ENCODE peak calls at places on chromosomes 3 and 15, in ten cellular contexts. One of them, this sample, is unnamed.

GRCh38 chr3:5021571-5022092 is 42.4 kb downstream of the BHLHE40 start:
- DNase-seq in hepatocyte: no peak
- DNase-seq in tibial artery: no peak
- DNase-seq in substantia nigra: no peak
- DNase-seq in transverse colon: no peak
- DNase-seq in GM23248: peak; percentile 92
- DNase-seq in naive thymus-derived CD4-positive, alpha-beta T cell: no peak
- DNase-seq in left ventricle myocardium inferior: no peak
- DNase-seq in tibial nerve: no peak
- DNase-seq in right cardiac atrium: no peak
- DNase-seq in this sample: no peak

GRCh38 chr3:80688814-80689213 is 921.0 kb upstream of the ROBO1 start:
- DNase-seq in tibial artery: no peak
- DNase-seq in left ventricle myocardium inferior: no peak
- DNase-seq in GM23248: peak; percentile 44
- DNase-seq in tibial nerve: no peak
- DNase-seq in naive thymus-derived CD4-positive, alpha-beta T cell: no peak
- DNase-seq in substantia nigra: no peak
- DNase-seq in right cardiac atrium: no peak
- DNase-seq in transverse colon: no peak
- DNase-seq in hepatocyte: peak; percentile 32
- DNase-seq in this sample: no peak

GRCh38 chr15:60795889-60796288 is 316.9 kb upstream of the ICE2 start:
- DNase-seq in substantia nigra: no peak
- DNase-seq in GM23248: no peak
- DNase-seq in left ventricle myocardium inferior: no peak
- DNase-seq in hepatocyte: no peak
- DNase-seq in transverse colon: no peak
- DNase-seq in right cardiac atrium: no peak
- DNase-seq in tibial nerve: no peak
- DNase-seq in naive thymus-derived CD4-positive, alpha-beta T cell: no peak
- DNase-seq in tibial artery: no peak
- DNase-seq in this sample: no peak

GRCh38 chr15:74954515-74954914 is 2.1 kb downstream of the RPP25 start:
- DNase-seq in transverse colon: no peak
- DNase-seq in naive thymus-derived CD4-positive, alpha-beta T cell: no peak
- DNase-seq in hepatocyte: peak; percentile 86
- DNase-seq in substantia nigra: no peak
- DNase-seq in right cardiac atrium: peak; percentile 81
- DNase-seq in left ventricle myocardium inferior: peak; percentile 37
- DNase-seq in tibial artery: no peak
- DNase-seq in tibial nerve: no peak
- DNase-seq in GM23248: peak; percentile 52
- DNase-seq in this sample: no peak

GRCh38 chr3:99933971-99934750 is 116.5 kb downstream of the CMSS1 start:
- DNase-seq in right cardiac atrium: no peak
- DNase-seq in GM23248: no peak
- DNase-seq in naive thymus-derived CD4-positive, alpha-beta T cell: no peak
- DNase-seq in tibial artery: no peak
- DNase-seq in transverse colon: no peak
- DNase-seq in hepatocyte: no peak
- DNase-seq in substantia nigra: no peak
- DNase-seq in tibial nerve: no peak
- DNase-seq in left ventricle myocardium inferior: no peak
- DNase-seq in this sample: no peak

GRCh38 chr15:77144492-77145070 is 73.7 kb upstream of the TSPAN3 start:
- DNase-seq in right cardiac atrium: no peak
- DNase-seq in tibial artery: no peak
- DNase-seq in substantia nigra: no peak
- DNase-seq in naive thymus-derived CD4-positive, alpha-beta T cell: no peak
- DNase-seq in left ventricle myocardium inferior: no peak
- DNase-seq in transverse colon: no peak
- DNase-seq in hepatocyte: peak; percentile 13
- DNase-seq in GM23248: peak; percentile 93
- DNase-seq in tibial nerve: no peak
- DNase-seq in this sample: no peak

GRCh38 chr15:43471975-43472374 is 21.0 kb downstream of the TP53BP1 start:
- DNase-seq in tibial nerve: no peak
- DNase-seq in GM23248: no peak
- DNase-seq in substantia nigra: no peak
- DNase-seq in transverse colon: no peak
- DNase-seq in naive thymus-derived CD4-positive, alpha-beta T cell: no peak
- DNase-seq in left ventricle myocardium inferior: no peak
- DNase-seq in right cardiac atrium: no peak
- DNase-seq in tibial artery: no peak
- DNase-seq in hepatocyte: no peak
- DNase-seq in this sample: no peak

GRCh38 chr3:134197681-134198261 is 52.9 kb downstream of the RYK start:
- DNase-seq in right cardiac atrium: no peak
- DNase-seq in substantia nigra: no peak
- DNase-seq in naive thymus-derived CD4-positive, alpha-beta T cell: no peak
- DNase-seq in transverse colon: no peak
- DNase-seq in left ventricle myocardium inferior: no peak
- DNase-seq in tibial artery: no peak
- DNase-seq in GM23248: peak; percentile 83
- DNase-seq in hepatocyte: peak; percentile 63
- DNase-seq in tibial nerve: no peak
- DNase-seq in this sample: peak; percentile 4

GRCh38 chr3:158430448-158430847 is 140.5 kb upstream of the MLF1 start:
- DNase-seq in transverse colon: no peak
- DNase-seq in substantia nigra: no peak
- DNase-seq in tibial nerve: no peak
- DNase-seq in left ventricle myocardium inferior: no peak
- DNase-seq in GM23248: no peak
- DNase-seq in tibial artery: no peak
- DNase-seq in naive thymus-derived CD4-positive, alpha-beta T cell: no peak
- DNase-seq in hepatocyte: no peak
- DNase-seq in right cardiac atrium: no peak
- DNase-seq in this sample: no peak

GRCh38 chr3:195580733-195581443 is 2.9 kb downstream of the APOD start:
- DNase-seq in tibial nerve: no peak
- DNase-seq in left ventricle myocardium inferior: no peak
- DNase-seq in naive thymus-derived CD4-positive, alpha-beta T cell: no peak
- DNase-seq in right cardiac atrium: no peak
- DNase-seq in tibial artery: no peak
- DNase-seq in transverse colon: no peak
- DNase-seq in substantia nigra: no peak
- DNase-seq in hepatocyte: no peak
- DNase-seq in GM23248: peak; percentile 83
- DNase-seq in this sample: peak; percentile 20

DNA sequence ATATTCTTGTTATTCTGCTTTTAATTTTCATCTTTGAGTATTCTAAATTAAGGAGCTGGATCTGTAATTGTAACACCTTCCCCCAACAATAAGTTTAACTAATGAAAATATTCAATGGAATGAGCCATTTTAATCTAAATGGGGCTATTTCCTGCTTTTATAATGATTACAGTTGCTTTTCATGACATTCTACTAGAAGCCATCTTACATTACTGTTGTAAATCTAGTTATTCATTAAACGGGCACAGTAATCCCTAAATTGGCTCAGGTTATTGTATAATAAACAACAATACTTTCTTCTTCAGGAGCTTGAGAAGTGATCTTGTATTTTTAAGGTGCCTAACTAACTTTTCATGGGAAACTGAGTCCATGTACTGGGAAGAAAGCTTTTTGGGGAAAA is 8.5 kb downstream of the FLNB start:
- DNase-seq in tibial nerve: no peak
- DNase-seq in naive thymus-derived CD4-positive, alpha-beta T cell: no peak
- DNase-seq in GM23248: no peak
- DNase-seq in tibial artery: no peak
- DNase-seq in transverse colon: no peak
- DNase-seq in right cardiac atrium: no peak
- DNase-seq in left ventricle myocardium inferior: no peak
- DNase-seq in hepatocyte: no peak
- DNase-seq in substantia nigra: no peak
- DNase-seq in this sample: no peak
- H3K27ac ChIP-seq in tibial nerve: peak overlapping the region; percentile 32
- H3K27ac ChIP-seq in naive thymus-derived CD4-positive, alpha-beta T cell: no peak overlapping the region
- H3K27ac ChIP-seq in GM23248: no peak overlapping the region
- H3K27ac ChIP-seq in tibial artery: peak overlapping the region; percentile 30
- H3K27ac ChIP-seq in transverse colon: peak overlapping the region; percentile 89
- H3K27ac ChIP-seq in right cardiac atrium: no peak overlapping the region
- H3K27ac ChIP-seq in left ventricle myocardium inferior: no peak overlapping the region
- H3K27ac ChIP-seq in hepatocyte: peak overlapping the region; percentile 33
- H3K27ac ChIP-seq in substantia nigra: no peak overlapping the region
- H3K27ac ChIP-seq in this sample: no peak overlapping the region

GRCh38 chr3:56986347-56986746 is 74.1 kb upstream of the SPATA12 start:
- DNase-seq in tibial artery: no peak
- DNase-seq in right cardiac atrium: no peak
- DNase-seq in tibial nerve: no peak
- DNase-seq in GM23248: no peak
- DNase-seq in naive thymus-derived CD4-positive, alpha-beta T cell: no peak
- DNase-seq in substantia nigra: no peak
- DNase-seq in transverse colon: no peak
- DNase-seq in left ventricle myocardium inferior: no peak
- DNase-seq in hepatocyte: no peak
- DNase-seq in this sample: no peak

GRCh38 chr3:56987238-56987932 is 73.1 kb upstream of the SPATA12 start:
- DNase-seq in naive thymus-derived CD4-positive, alpha-beta T cell: no peak
- DNase-seq in substantia nigra: no peak
- DNase-seq in GM23248: no peak
- DNase-seq in tibial artery: no peak
- DNase-seq in right cardiac atrium: no peak
- DNase-seq in transverse colon: no peak
- DNase-seq in left ventricle myocardium inferior: no peak
- DNase-seq in hepatocyte: peak; percentile 39
- DNase-seq in tibial nerve: no peak
- DNase-seq in this sample: no peak

GRCh38 chr3:56988458-56988857 is 72.0 kb upstream of the SPATA12 start:
- DNase-seq in hepatocyte: no peak
- DNase-seq in left ventricle myocardium inferior: no peak
- DNase-seq in right cardiac atrium: no peak
- DNase-seq in tibial artery: no peak
- DNase-seq in naive thymus-derived CD4-positive, alpha-beta T cell: no peak
- DNase-seq in transverse colon: no peak
- DNase-seq in substantia nigra: peak; percentile 58
- DNase-seq in GM23248: no peak
- DNase-seq in tibial nerve: no peak
- DNase-seq in this sample: no peak

GRCh38 chr3:56983427-56983826 is 77.0 kb upstream of the SPATA12 start:
- DNase-seq in naive thymus-derived CD4-positive, alpha-beta T cell: no peak
- DNase-seq in hepatocyte: no peak
- DNase-seq in tibial nerve: no peak
- DNase-seq in left ventricle myocardium inferior: no peak
- DNase-seq in transverse colon: no peak
- DNase-seq in tibial artery: no peak
- DNase-seq in GM23248: no peak
- DNase-seq in right cardiac atrium: no peak
- DNase-seq in substantia nigra: no peak
- DNase-seq in this sample: no peak

DNA sequence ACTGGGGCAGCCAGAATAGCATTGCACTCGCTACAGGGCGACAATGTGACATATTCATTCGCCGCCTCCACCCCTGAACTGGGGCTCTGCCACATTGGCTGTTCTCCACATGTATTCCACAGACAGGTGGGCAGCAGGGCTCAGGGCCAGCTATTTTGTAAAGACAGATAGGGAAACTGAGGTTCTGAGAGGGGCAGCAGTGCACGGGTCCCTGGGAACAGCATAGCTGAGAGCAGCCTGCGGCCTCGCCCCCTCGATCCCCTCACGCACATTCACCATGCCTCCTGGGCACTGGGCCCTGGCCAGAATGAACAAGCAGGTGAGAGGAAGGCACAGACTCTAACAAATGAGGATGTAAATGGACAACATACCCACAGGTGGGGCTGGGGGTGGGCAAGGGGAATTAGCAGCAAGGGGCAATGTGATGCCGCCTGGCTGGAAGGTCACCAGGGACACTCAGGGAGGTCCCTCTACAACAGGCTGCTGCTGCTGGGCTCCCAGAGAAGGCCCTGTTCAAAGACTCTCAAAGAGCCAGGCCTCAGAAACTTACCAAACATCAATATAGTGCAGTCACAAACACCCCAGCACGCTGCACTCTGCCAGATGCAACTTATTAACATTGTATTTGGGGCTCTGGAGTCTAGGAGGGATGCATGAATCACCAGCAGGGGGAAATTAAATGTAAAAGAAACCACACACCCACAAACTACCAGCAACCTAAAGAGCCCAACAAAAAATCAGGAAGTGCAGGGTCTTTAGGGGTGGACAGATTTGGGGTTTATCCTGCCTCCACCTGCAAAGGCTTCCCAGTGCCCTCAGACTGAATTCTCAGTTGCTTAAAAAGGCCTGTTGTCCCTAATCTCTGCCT is 74.8 kb upstream of the SPATA12 start:
- DNase-seq in left ventricle myocardium inferior: no peak
- DNase-seq in transverse colon: no peak
- DNase-seq in substantia nigra: no peak
- DNase-seq in hepatocyte: no peak
- DNase-seq in right cardiac atrium: no peak
- DNase-seq in tibial artery: no peak
- DNase-seq in naive thymus-derived CD4-positive, alpha-beta T cell: peak; percentile 30
- DNase-seq in tibial nerve: no peak
- DNase-seq in GM23248: peak; percentile 71
- DNase-seq in this sample: no peak
- H3K27ac ChIP-seq in left ventricle myocardium inferior: no peak overlapping the region
- H3K27ac ChIP-seq in transverse colon: no peak overlapping the region
- H3K27ac ChIP-seq in substantia nigra: no peak overlapping the region
- H3K27ac ChIP-seq in hepatocyte: peak overlapping the region; percentile 68
- H3K27ac ChIP-seq in right cardiac atrium: no peak overlapping the region
- H3K27ac ChIP-seq in tibial artery: peak overlapping the region; percentile 43
- H3K27ac ChIP-seq in naive thymus-derived CD4-positive, alpha-beta T cell: no peak overlapping the region
- H3K27ac ChIP-seq in tibial nerve: no peak overlapping the region
- H3K27ac ChIP-seq in GM23248: no peak overlapping the region
- H3K27ac ChIP-seq in this sample: no peak overlapping the region

DNA sequence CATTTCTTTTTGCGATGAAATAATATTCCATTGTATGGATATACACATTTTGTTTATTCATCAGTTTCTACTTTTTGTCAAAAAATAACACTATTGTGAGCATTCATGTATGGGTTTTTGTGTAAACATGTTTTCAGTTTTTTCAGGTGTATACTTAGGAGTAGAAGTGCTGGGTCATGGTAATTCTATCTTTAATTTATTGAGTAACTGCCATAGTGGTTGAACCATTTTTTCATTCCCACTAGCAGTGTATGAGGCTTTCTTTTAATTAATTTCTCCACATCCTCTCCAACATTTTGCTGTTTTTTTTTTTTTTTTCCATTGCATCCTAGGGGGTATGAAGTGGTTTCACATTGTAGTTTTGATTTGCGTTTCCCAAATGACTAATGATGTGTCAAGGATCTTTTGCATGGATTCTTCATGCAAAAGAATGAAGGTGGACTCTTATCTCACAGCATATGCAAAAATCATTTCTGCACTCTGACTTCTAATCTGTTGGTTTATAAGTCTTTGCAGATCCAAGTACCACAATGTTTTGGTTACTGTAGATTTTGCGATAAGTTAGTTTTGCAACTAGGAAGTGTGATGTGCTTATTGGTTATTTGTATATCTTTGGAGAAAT is 12.6 kb downstream of the ATP2C1 start:
- DNase-seq in right cardiac atrium: no peak
- DNase-seq in tibial nerve: no peak
- DNase-seq in hepatocyte: no peak
- DNase-seq in GM23248: peak; percentile 32
- DNase-seq in naive thymus-derived CD4-positive, alpha-beta T cell: no peak
- DNase-seq in tibial artery: no peak
- DNase-seq in transverse colon: no peak
- DNase-seq in substantia nigra: no peak
- DNase-seq in left ventricle myocardium inferior: no peak
- DNase-seq in this sample: no peak
- H3K27ac ChIP-seq in right cardiac atrium: no peak overlapping the region
- H3K27ac ChIP-seq in tibial nerve: no peak overlapping the region
- H3K27ac ChIP-seq in hepatocyte: peak overlapping the region; percentile 61
- H3K27ac ChIP-seq in GM23248: peak overlapping the region; percentile 22
- H3K27ac ChIP-seq in naive thymus-derived CD4-positive, alpha-beta T cell: no peak overlapping the region
- H3K27ac ChIP-seq in tibial artery: no peak overlapping the region
- H3K27ac ChIP-seq in transverse colon: no peak overlapping the region
- H3K27ac ChIP-seq in substantia nigra: no peak overlapping the region
- H3K27ac ChIP-seq in left ventricle myocardium inferior: peak overlapping the region; percentile 4
- H3K27ac ChIP-seq in this sample: no peak overlapping the region

GRCh38 chr15:92806763-92807162 is 93.4 kb upstream of the CHD2 start:
- DNase-seq in right cardiac atrium: peak; percentile 73
- DNase-seq in left ventricle myocardium inferior: no peak
- DNase-seq in substantia nigra: no peak
- DNase-seq in tibial nerve: no peak
- DNase-seq in GM23248: no peak
- DNase-seq in tibial artery: peak; percentile 83
- DNase-seq in hepatocyte: no peak
- DNase-seq in naive thymus-derived CD4-positive, alpha-beta T cell: no peak
- DNase-seq in transverse colon: no peak
- DNase-seq in this sample: no peak
- H3K27ac ChIP-seq in right cardiac atrium: no peak overlapping the region
- H3K27ac ChIP-seq in left ventricle myocardium inferior: peak overlapping the region; percentile 100
- H3K27ac ChIP-seq in substantia nigra: no peak overlapping the region
- H3K27ac ChIP-seq in tibial nerve: peak overlapping the region; percentile 98
- H3K27ac ChIP-seq in GM23248: no peak overlapping the region
- H3K27ac ChIP-seq in tibial artery: peak overlapping the region; percentile 98
- H3K27ac ChIP-seq in hepatocyte: no peak overlapping the region
- H3K27ac ChIP-seq in naive thymus-derived CD4-positive, alpha-beta T cell: no peak overlapping the region
- H3K27ac ChIP-seq in transverse colon: peak overlapping the region; percentile 98
- H3K27ac ChIP-seq in this sample: no peak overlapping the region